ENCODE peak calls at places on chromosomes 6 and 20, in six cellular contexts. O is NCI-H510A, Z is Karpas-422, L is NCI-H1694, W is psoas muscle, Y is choroid plexus epithelial cell. B is an unnamed sample.

GRCh38 chr20:41175201-41175651 is 37.9 kb downstream of the PLCG1 start:
- DNase-seq in O (no peak), Z (no peak), L (no peak), W (no peak), Y (no peak), B (no peak)

GRCh38 chr6:119215309-119215708 is 134.3 kb downstream of the MAN1A1 start:
- DNase-seq in O (no peak), Z (no peak), L (no peak), W (no peak), Y (peak; percentile 8), B (no peak)

GRCh38 chr6:35370124-35370741 is 27.9 kb downstream of the PPARD start:
- DNase-seq in O (no peak), Z (peak; percentile 58), L (no peak), W (peak; percentile 92), Y (peak; percentile 83), B (peak; percentile 93)

GRCh38 chr20:3068986-3069900 is 2.2 kb upstream of the OXT start:
- DNase-seq in O (peak; percentile 65), Z (peak; percentile 73), L (no peak), W (no peak), Y (no peak), B (peak; percentile 70)

GRCh38 chr6:6905961-6906518 is 201.7 kb upstream of the RREB1 start:
- DNase-seq in O (no peak), Z (no peak), L (no peak), W (no peak), Y (no peak), B (no peak)

GRCh38 chr6:67563671-67564070 is 1071.4 kb upstream of the ADGRB3 start:
- DNase-seq in O (no peak), Z (no peak), L (no peak), W (no peak), Y (no peak), B (no peak)

GRCh38 chr6:142372348-142372747 is 70.5 kb downstream of the ADGRG6 start:
- DNase-seq in O (no peak), Z (no peak), L (no peak), W (no peak), Y (peak; percentile 35), B (peak; percentile 98)

GRCh38 chr6:31090275-31090972 is 22.0 kb downstream of the C6orf15 start:
- DNase-seq in O (no peak), Z (no peak), L (no peak), W (no peak), Y (no peak), B (no peak)

GRCh38 chr6:143059616-143060353 is 904 bp upstream of the AIG1 start:
- DNase-seq in O (peak; percentile 2), Z (no peak), L (no peak), W (peak; percentile 23), Y (peak; percentile 86), B (peak; percentile 83)

GRCh38 chr6:123380257-123380656 is 256.5 kb downstream of the TRDN start:
- DNase-seq in O (no peak), Z (no peak), L (peak; percentile 70), W (no peak), Y (peak; percentile 53), B (peak; percentile 8)

GRCh38 chr6:157982297-157982579 is 575 bp downstream of the SYNJ2 start:
- DNase-seq in O (no peak), Z (no peak), L (no peak), W (peak; percentile 44), Y (peak; percentile 46), B (no peak)

GRCh38 chr20:18943542-18943941 is 130.0 kb downstream of the SCP2D1 start:
- DNase-seq in O (no peak), Z (peak; percentile 42), L (no peak), W (peak; percentile 23), Y (no peak), B (no peak)

GRCh38 chr20:53390780-53391179 is 202.9 kb downstream of the ZNF217 start:
- DNase-seq in O (no peak), Z (no peak), L (no peak), W (no peak), Y (no peak), B (no peak)

GRCh38 chr20:53594068-53595017 is 704 bp upstream of the ZNF217 start:
- DNase-seq in O (peak; percentile 81), Z (peak; percentile 96), L (peak; percentile 73), W (peak; percentile 97), Y (peak; percentile 95), B (peak; percentile 83)

B was measured in NCI-H226.